ENCODE peak calls at places on chromosomes 5 and 9, in nine cellular contexts. Z is T-helper 1 cell, W is cerebellum, L is HCT116, M is HT-29, J is head of caudate nucleus, D is amygdala, O is cardiac fibroblast, S is ecto neural progenitor cell. T is an unnamed sample.

GRCh38 chr5:55575815-55576583 is 41.2 kb upstream of the PLPP1 start:
- DNase-seq in J (no peak), Z (no peak), M (no peak), S (no peak), O (peak), D (no peak), L (no peak), W (no peak), T (no peak)

GRCh38 chr5:159605585-159605984 is 275.3 kb upstream of the IL12B start:
- DNase-seq in O (peak), D (no peak), L (no peak), Z (no peak), J (no peak), W (no peak), M (no peak), S (no peak), T (no peak)

GRCh38 chr5:142798099-142798768 is 28.1 kb downstream of the ARHGAP26 start:
- DNase-seq in M (no peak), S (no peak), O (no peak), L (no peak), W (no peak), J (no peak), D (no peak), Z (no peak), T (peak)

GRCh38 chr9:3980771-3981170 is 319.1 kb downstream of the GLIS3 start:
- DNase-seq in W (peak), J (no peak), Z (no peak), L (no peak), M (no peak), D (no peak), O (peak), S (no peak), T (peak)

GRCh38 chr5:109352475-109352874 is 57.3 kb downstream of the PJA2 start:
- DNase-seq in M (no peak), Z (no peak), W (no peak), O (no peak), J (no peak), D (no peak), L (no peak), S (no peak), T (no peak)

GRCh38 chr5:56481998-56482698 is 249.0 kb upstream of the ANKRD55 start:
- DNase-seq in O (no peak), Z (no peak), J (no peak), M (no peak), D (no peak), S (no peak), L (no peak), W (peak), T (peak)

GRCh38 chr5:136062563-136063274 is 33.9 kb downstream of the TGFBI start:
- DNase-seq in W (no peak), M (peak), S (no peak), D (no peak), J (no peak), L (peak), O (peak), Z (no peak), T (no peak)

GRCh38 chr5:6587171-6587570 is 45.7 kb downstream of the NSUN2 start:
- DNase-seq in Z (no peak), O (no peak), L (no peak), J (no peak), W (no peak), S (peak), D (no peak), M (no peak), T (no peak)

GRCh38 chr5:15009420-15009819 is 137.8 kb upstream of the ANKH start:
- DNase-seq in D (no peak), O (peak), J (no peak), L (peak), W (no peak), Z (no peak), S (no peak), M (peak), T (no peak)

GRCh38 chr5:112186401-112186990 is 232.6 kb downstream of the EPB41L4A start:
- DNase-seq in M (peak), L (peak), O (peak), S (no peak), J (no peak), D (no peak), W (peak), Z (no peak), T (peak)

GRCh38 chr5:83306572-83307241 is 164.8 kb upstream of the VCAN start:
- DNase-seq in O (peak), L (peak), W (no peak), D (no peak), S (no peak), Z (no peak), M (no peak), J (no peak), T (peak)

GRCh38 chr5:101455048-101455447 is 552.0 kb upstream of the ST8SIA4 start:
- DNase-seq in L (no peak), S (no peak), J (no peak), Z (no peak), O (no peak), D (no peak), M (no peak), W (no peak), T (no peak)

GRCh38 chr5:42361321-42361688 is 61.9 kb upstream of the GHR start:
- DNase-seq in W (no peak), J (no peak), Z (no peak), S (no peak), L (no peak), O (no peak), D (no peak), M (no peak), T (no peak)

GRCh38 chr9:12818431-12819000 is 43.7 kb downstream of the LURAP1L start:
- DNase-seq in O (peak), L (no peak), J (no peak), Z (no peak), M (peak), D (no peak), S (no peak), W (no peak), T (no peak)

GRCh38 chr5:174317261-174317894 is 271.9 kb downstream of the NSG2 start:
- DNase-seq in D (peak), O (peak), W (peak), M (peak), J (peak), Z (no peak), L (no peak), S (peak), T (peak)

GRCh38 chr5:19547640-19548039 is 440.4 kb downstream of the CDH18 start:
- DNase-seq in M (no peak), Z (no peak), W (no peak), J (no peak), O (peak), L (no peak), S (no peak), D (no peak), T (no peak)

GRCh38 chr5:103410174-103410573 is 151.6 kb downstream of the MACIR start:
- DNase-seq in S (no peak), D (no peak), L (no peak), W (no peak), J (no peak), Z (no peak), M (no peak), O (no peak), T (no peak)

GRCh38 chr5:61966991-61967390 is 339.0 kb upstream of the KIF2A start:
- DNase-seq in O (no peak), J (no peak), D (no peak), M (no peak), L (no peak), W (no peak), Z (no peak), S (no peak), T (no peak)

GRCh38 chr9:34500623-34501267 is 22.0 kb downstream of the ENHO start:
- DNase-seq in O (peak), Z (peak), M (peak), D (peak), S (peak), L (peak), J (peak), W (peak), T (no peak)

GRCh38 chr5:43231977-43232376 is 40.0 kb downstream of the NIM1K start:
- DNase-seq in W (no peak), O (peak), L (peak), M (peak), D (no peak), J (no peak), Z (no peak), S (no peak), T (no peak)

GRCh38 chr5:139364466-139364865 is 18.6 kb downstream of the SLC23A1 start:
- DNase-seq in S (no peak), Z (no peak), O (no peak), W (no peak), L (no peak), M (no peak), D (no peak), J (no peak), T (no peak)

GRCh38 chr9:135282001-135282731 is 194.7 kb downstream of the OLFM1 start:
- DNase-seq in S (no peak), L (peak), D (peak), W (peak), O (peak), J (peak), M (peak), Z (peak), T (peak)

GRCh38 chr5:168324864-168325615 is 33.6 kb downstream of the WWC1 start:
- DNase-seq in S (no peak), D (no peak), L (peak), J (no peak), O (no peak), M (peak), Z (no peak), W (no peak), T (no peak)

GRCh38 chr5:153794327-153794726 is 244.4 kb downstream of the FAM114A2 start:
- DNase-seq in Z (no peak), L (no peak), S (peak), O (no peak), D (no peak), W (no peak), M (no peak), J (no peak), T (no peak)

GRCh38 chr9:130368631-130369103 is 76.1 kb upstream of the ASS1 start:
- DNase-seq in M (no peak), W (no peak), D (no peak), Z (no peak), O (no peak), L (no peak), J (no peak), S (no peak), T (no peak)

GRCh38 chr9:100637787-100638186 is 59.9 kb downstream of the CAVIN4 start:
- DNase-seq in W (no peak), J (no peak), O (no peak), M (peak), Z (no peak), L (no peak), D (no peak), S (peak), T (no peak)

GRCh38 chr5:149962040-149962439 is 1.5 kb downstream of the SLC26A2 start:
- DNase-seq in S (no peak), M (peak), L (no peak), W (peak), J (no peak), O (peak), D (no peak), Z (no peak), T (peak)

GRCh38 chr5:97281257-97281656 is 98.2 kb upstream of the RIOK2 start:
- DNase-seq in M (no peak), O (no peak), S (no peak), J (no peak), L (no peak), W (no peak), Z (no peak), D (no peak), T (no peak)

T was measured in globus pallidus.